ENCODE peak calls at places on chromosomes 16 and 17, in nine cellular contexts. M, L, B, J, O, Y, N, V and W are unnamed samples.

GRCh38 chr16:80974649-80975376 is 31.9 kb downstream of the CMC2 start:
- DNase-seq in N (no peak), M (no peak), O (no peak), L (no peak), Y (no peak), B (no peak), V (no peak), J (no peak), W (peak; percentile 36)

GRCh38 chr17:71461504-71462197 is 659.2 kb upstream of the SOX9 start:
- DNase-seq in V (no peak), L (no peak), M (no peak), O (no peak), Y (peak; percentile 92), J (no peak), N (no peak), B (no peak), W (no peak)

GRCh38 chr17:74011963-74012362 is 191.5 kb upstream of the RPL38 start:
- DNase-seq in N (peak; percentile 4), Y (peak; percentile 83), J (no peak), M (no peak), V (no peak), O (no peak), L (no peak), B (no peak), W (no peak)

GRCh38 chr16:84795338-84796053 is 24.3 kb upstream of the CRISPLD2 start:
- DNase-seq in M (peak; percentile 64), Y (no peak), O (peak; percentile 66), N (peak; percentile 57), B (no peak), V (no peak), J (peak; percentile 97), L (no peak), W (no peak)

GRCh38 chr17:1703063-1703462 is 7.1 kb downstream of the TLCD2 start:
- DNase-seq in B (no peak), J (no peak), L (no peak), O (no peak), M (no peak), V (no peak), Y (no peak), N (no peak), W (no peak)

GRCh38 chr17:82152556-82153294 is 54.7 kb upstream of the FASN start:
- DNase-seq in B (no peak), Y (no peak), L (no peak), V (no peak), O (no peak), N (peak; percentile 56), J (no peak), M (no peak), W (peak; percentile 84)

GRCh38 chr17:35804658-35805192 is 4.6 kb upstream of the TAF15 start:
- DNase-seq in M (peak; percentile 75), J (peak; percentile 97), B (no peak), N (peak; percentile 82), Y (peak; percentile 84), L (peak; percentile 65), V (peak; percentile 35), O (peak; percentile 98), W (peak; percentile 95)

GRCh38 chr16:77540656-77541055 is 105.8 kb upstream of the ADAMTS18 start:
- DNase-seq in J (peak; percentile 62), Y (no peak), L (no peak), N (no peak), B (no peak), V (no peak), O (no peak), M (no peak), W (no peak)

GRCh38 chr17:66542183-66542966 is 240.0 kb downstream of the PRKCA start:
- DNase-seq in N (no peak), V (peak; percentile 24), O (peak; percentile 44), J (peak; percentile 89), L (no peak), B (no peak), Y (no peak), M (peak; percentile 84), W (no peak)

GRCh38 chr16:12901597-12902436 is at the start of gene SHISA9:
- DNase-seq in J (no peak), B (no peak), N (no peak), O (peak; percentile 51), Y (no peak), M (no peak), L (no peak), V (no peak), W (no peak)

GRCh38 chr16:1217526-1217925 is 7.5 kb downstream of the TPSG1 start:
- DNase-seq in L (no peak), M (no peak), Y (no peak), B (no peak), V (no peak), O (no peak), N (no peak), J (no peak), W (no peak)

GRCh38 chr16:75087040-75087979 is 29.3 kb downstream of the LDHD start:
- DNase-seq in O (peak; percentile 41), M (no peak), V (no peak), B (no peak), Y (peak; percentile 63), N (no peak), J (peak; percentile 89), L (no peak), W (peak; percentile 57)

GRCh38 chr17:40179923-40180659 is 2.8 kb downstream of the RAPGEFL1 start:
- DNase-seq in N (no peak), L (no peak), Y (no peak), O (peak; percentile 66), V (no peak), J (peak; percentile 58), M (peak; percentile 29), B (no peak), W (no peak)

GRCh38 chr17:79563237-79564013 is 47.4 kb downstream of the RBFOX3 start:
- DNase-seq in J (peak; percentile 10), O (peak; percentile 10), B (no peak), M (peak; percentile 22), N (no peak), V (no peak), Y (no peak), L (no peak), W (no peak)

GRCh38 chr17:40063915-40064531 is 1.3 kb downstream of the THRA start:
- DNase-seq in M (no peak), N (no peak), Y (no peak), B (no peak), J (no peak), L (no peak), O (no peak), V (no peak), W (no peak)

GRCh38 chr17:79921411-79922160 is 82.3 kb upstream of the CBX4 start:
- DNase-seq in Y (no peak), M (no peak), L (no peak), O (no peak), N (no peak), B (no peak), V (no peak), J (no peak), W (no peak)

GRCh38 chr17:76121932-76122383 is 18.4 kb upstream of the EXOC7 start:
- DNase-seq in Y (no peak), V (peak; percentile 38), J (peak; percentile 46), M (no peak), B (no peak), N (no peak), L (no peak), O (no peak), W (no peak)

GRCh38 chr17:80012751-80013741 is 22.6 kb downstream of the TBC1D16 start:
- DNase-seq in N (no peak), O (no peak), B (no peak), J (no peak), M (no peak), Y (no peak), V (no peak), L (no peak), W (no peak)

GRCh38 chr17:28508325-28508724 is 2.2 kb downstream of the FOXN1 start:
- DNase-seq in M (no peak), J (no peak), Y (no peak), B (no peak), V (no peak), N (no peak), O (no peak), L (no peak), W (no peak)

GRCh38 chr16:86836503-86837125 is 258.3 kb downstream of the FOXL1 start:
- DNase-seq in Y (no peak), O (peak; percentile 72), N (no peak), B (peak; percentile 86), M (peak; percentile 78), L (no peak), V (no peak), J (peak; percentile 93), W (no peak)

GRCh38 chr17:62014526-62014925 is 50.6 kb downstream of the MED13 start:
- DNase-seq in J (peak; percentile 19), Y (no peak), V (no peak), M (no peak), L (no peak), N (no peak), B (no peak), O (peak; percentile 40), W (no peak)

GRCh38 chr17:7060165-7060890 is 16.4 kb upstream of the SLC16A11 start:
- DNase-seq in M (peak; percentile 98), Y (no peak), L (no peak), J (peak; percentile 62), O (no peak), V (peak; percentile 44), N (no peak), B (peak; percentile 8), W (no peak)